ENCODE peak calls at places on chromosomes 4 and X, in five cellular contexts. N is neural progenitor cell; F is IMR-90; I is Peyer's patch; G is CD8-positive, alpha-beta T cell. Y is an unnamed sample.

GRCh38 chr4:120132935-120133334 is 66.3 kb upstream of the MAD2L1 start:
- DNase-seq in N (no peak), F (peak; percentile 37), I (no peak), G (no peak), Y (no peak)

GRCh38 chr4:148618856-148619255 is 176.6 kb upstream of the NR3C2 start:
- DNase-seq in N (no peak), F (peak; percentile 13), I (no peak), G (no peak), Y (no peak)

GRCh38 chr4:1171306-1172227 is 816 bp downstream of the SPON2 start:
- DNase-seq in N (peak; percentile 70), F (no peak), I (peak; percentile 45), G (peak; percentile 75), Y (peak; percentile 31)

GRCh38 chr4:54091637-54092404 is 8.1 kb upstream of the GSX2 start:
- DNase-seq in N (peak; percentile 64), F (peak; percentile 70), I (peak; percentile 64), G (peak; percentile 87), Y (peak; percentile 47)

GRCh38 chr4:169305651-169306050 is 34.9 kb upstream of the SH3RF1 start:
- DNase-seq in N (no peak), F (peak; percentile 10), I (no peak), G (no peak), Y (no peak)

GRCh38 chr4:4574792-4575191 is 32.9 kb upstream of the STX18 start:
- DNase-seq in N (peak; percentile 28), F (peak; percentile 72), I (peak; percentile 18), G (peak; percentile 63), Y (peak; percentile 24)

GRCh38 chrX:63488546-63489373 is 137.6 kb upstream of the SPIN4 start:
- DNase-seq in N (no peak), F (no peak), I (no peak), G (no peak), Y (no peak)

GRCh38 chrX:57156397-57157049 is 19.3 kb upstream of the SPIN2A start:
- DNase-seq in N (peak; percentile 65), F (peak; percentile 40), I (no peak), G (no peak), Y (no peak)

GRCh38 chr4:55409468-55410171 is 13.9 kb downstream of the TMEM165 start:
- DNase-seq in N (peak; percentile 62), F (peak; percentile 13), I (peak; percentile 36), G (no peak), Y (no peak)

GRCh38 chr4:151325320-151326246 is at the start of gene SH3D19:
- DNase-seq in N (peak; percentile 78), F (peak; percentile 19), I (no peak), G (no peak), Y (no peak)

GRCh38 chr4:56424697-56425514 is 10.5 kb downstream of the PPAT start:
- DNase-seq in N (no peak), F (peak; percentile 45), I (peak; percentile 44), G (peak; percentile 28), Y (no peak)

GRCh38 chr4:39362827-39363226 is 3.3 kb downstream of the RFC1 start:
- DNase-seq in N (no peak), F (peak; percentile 88), I (no peak), G (no peak), Y (no peak)

GRCh38 chr4:142777045-142777743 is 68.9 kb downstream of the INPP4B start:
- DNase-seq in N (peak; percentile 27), F (no peak), I (no peak), G (no peak), Y (no peak)

GRCh38 chr4:69066945-69067344 is 29.3 kb upstream of the UGT2B7 start:
- DNase-seq in N (no peak), F (peak; percentile 37), I (no peak), G (no peak), Y (no peak)

DNA sequence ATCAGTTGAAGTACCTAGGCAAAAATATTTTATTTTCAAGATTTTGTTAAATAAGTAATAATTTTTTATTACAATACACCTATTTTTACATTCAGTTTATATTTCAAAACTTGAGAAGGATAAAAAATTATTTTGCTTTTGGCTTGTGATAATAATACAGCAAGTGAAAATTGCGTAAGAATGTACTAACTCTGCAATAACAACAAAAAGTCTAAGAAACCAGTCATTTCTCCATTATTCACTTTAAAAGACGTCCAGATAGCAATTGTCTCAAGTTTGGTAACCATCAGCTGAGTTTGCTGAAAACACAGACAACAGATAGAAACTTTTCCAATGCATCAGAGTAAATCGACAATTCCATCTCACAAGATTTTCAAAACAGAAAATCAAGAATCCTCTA is 12.1 kb downstream of the CXCL8 start:
- DNase-seq in N (no peak), F (no peak), I (no peak), G (no peak), Y (no peak)
- H3K4me1 ChIP-seq in N (no peaks in the 10 kb centered on the region), F (no peaks in the 10 kb centered on the region), I (no peaks in the 10 kb centered on the region), G (no peaks in the 10 kb centered on the region), Y (no peaks in the 10 kb centered on the region)

GRCh38 chrX:14014526-14014925 is 15.2 kb downstream of the GEMIN8 start:
- DNase-seq in N (no peak), F (no peak), I (no peak), G (no peak), Y (no peak)
- H3K27ac ChIP-seq in N (no peak overlapping the region), F (no peak overlapping the region), I (no peak overlapping the region), G (no peak overlapping the region), Y (no peak overlapping the region)

GRCh38 chr4:2172627-2173231 is 69.2 kb downstream of the HAUS3 start:
- DNase-seq in N (no peak), F (no peak), I (no peak), G (peak; percentile 48), Y (no peak)
- H3K4me1 ChIP-seq in N (no peaks in the 10 kb centered on the region), F (no peaks in the 10 kb centered on the region), I (no peaks in the 10 kb centered on the region), G (peaks cover 16% of the 10 kb centered on the region), Y (peaks cover 6% of the 10 kb centered on the region)

DNA sequence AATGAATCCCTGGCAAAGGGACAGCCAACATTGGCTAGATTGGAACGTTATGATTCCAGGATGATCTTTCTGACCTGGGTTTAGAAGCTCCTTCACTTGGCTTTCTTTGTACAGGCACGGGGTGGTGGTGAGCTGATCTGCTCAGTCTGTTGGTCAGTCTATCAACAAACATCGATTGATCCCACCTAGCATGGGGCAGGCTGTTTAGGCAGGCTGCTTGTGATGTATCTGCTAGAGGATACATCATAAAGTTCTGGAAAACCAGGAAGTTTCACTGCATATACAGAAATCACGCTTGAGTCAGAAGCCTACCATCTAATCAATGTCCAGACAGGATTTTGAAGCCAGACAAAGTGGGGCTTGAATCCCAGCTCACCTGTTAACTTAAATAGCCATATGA is 6.9 kb downstream of the FRMD7 start:
- DNase-seq in N (no peak), F (no peak), I (no peak), G (no peak), Y (no peak)
- H3K27ac ChIP-seq in N (no peak overlapping the region), F (no peak overlapping the region), I (no peak overlapping the region), G (no peak overlapping the region), Y (no peak overlapping the region)

DNA sequence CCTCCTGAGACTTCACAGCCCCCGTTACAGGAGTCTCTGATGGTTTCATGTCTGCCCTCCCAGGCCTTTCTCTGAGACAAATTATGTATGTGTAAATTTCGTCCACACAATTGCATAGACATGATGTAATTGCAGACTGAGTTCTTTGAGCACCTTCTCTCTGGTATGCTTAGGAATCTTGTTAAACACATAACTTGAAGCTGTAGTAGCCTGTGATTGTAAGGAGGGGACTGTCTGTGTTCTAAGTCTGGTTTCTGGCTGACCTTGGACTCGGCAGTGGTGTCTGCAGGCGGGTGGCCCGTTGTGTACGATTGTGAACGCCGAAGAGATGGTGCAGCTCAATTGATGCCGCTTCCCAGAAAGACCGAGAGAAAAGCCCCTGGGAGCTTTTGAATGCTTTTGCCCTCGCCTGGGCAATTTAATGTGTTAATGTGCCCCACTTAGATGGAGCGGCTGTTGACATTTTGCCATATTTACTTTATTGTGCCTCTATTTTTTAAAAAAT is 58.5 kb upstream of the TADA2B start:
- DNase-seq in N (no peak), F (no peak), I (peak; percentile 15), G (no peak), Y (no peak)
- H3K4me1 ChIP-seq in N (peaks cover 29% of the 10 kb centered on the region), F (peaks cover 9% of the 10 kb centered on the region), I (no peaks in the 10 kb centered on the region), G (peaks cover 41% of the 10 kb centered on the region), Y (peaks cover 20% of the 10 kb centered on the region)

DNA sequence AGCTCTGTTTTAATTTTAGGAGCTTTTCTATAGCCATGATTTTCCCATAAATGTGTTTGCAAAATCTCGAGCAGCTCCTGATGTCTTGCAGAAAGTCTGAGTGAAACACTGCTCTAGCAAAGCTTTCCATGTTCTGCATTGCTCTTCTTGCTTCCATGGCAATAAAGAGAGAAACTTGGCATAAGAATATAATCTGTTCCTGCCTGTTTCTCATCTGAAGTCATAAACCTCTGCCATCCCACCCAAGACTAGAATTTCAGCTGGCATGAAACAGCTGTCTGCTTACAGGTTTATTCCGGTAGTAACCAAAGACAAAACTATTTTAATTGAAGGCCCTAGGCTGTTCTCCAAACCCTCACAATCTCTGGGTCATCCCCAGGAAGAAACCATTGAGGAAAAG is 254.5 kb downstream of the SPRY1 start:
- DNase-seq in N (no peak), F (no peak), I (no peak), G (no peak), Y (no peak)
- H3K27ac ChIP-seq in N (no peak overlapping the region), F (no peak overlapping the region), I (peak overlapping the region; percentile 38), G (no peak overlapping the region), Y (no peak overlapping the region)

GRCh38 chr4:177228599-177228998 is 81.1 kb upstream of the NEIL3 start:
- DNase-seq in N (peak; percentile 15), F (no peak), I (no peak), G (no peak), Y (no peak)
- H3K4me1 ChIP-seq in N (no peaks in the 10 kb centered on the region), F (peaks cover 7% of the 10 kb centered on the region), I (no peaks in the 10 kb centered on the region), G (no peaks in the 10 kb centered on the region), Y (no peaks in the 10 kb centered on the region)

DNA sequence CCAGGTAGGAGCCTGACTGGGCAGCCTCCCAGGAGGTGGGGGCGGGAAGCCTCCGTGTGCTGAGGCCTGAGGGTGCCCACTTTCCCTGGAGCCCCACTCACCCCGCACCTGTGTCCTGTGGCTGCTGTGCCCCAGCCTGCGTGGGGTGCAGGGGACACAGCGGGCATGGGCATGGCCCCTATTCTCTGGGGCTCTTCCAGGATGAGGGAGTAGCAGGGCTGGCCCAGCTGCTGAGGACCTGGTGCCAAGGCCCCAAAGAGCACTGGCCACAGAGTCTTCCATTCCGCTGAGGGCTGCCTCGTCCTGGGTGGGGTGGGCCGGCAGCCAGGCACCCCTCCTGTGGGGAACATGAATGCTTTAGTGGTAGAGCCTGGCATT is 51.7 kb upstream of the SORCS2 start:
- DNase-seq in N (no peak), F (no peak), I (no peak), G (no peak), Y (no peak)
- H3K27ac ChIP-seq in N (no peak overlapping the region), F (no peak overlapping the region), I (no peak overlapping the region), G (no peak overlapping the region), Y (no peak overlapping the region)

GRCh38 chr4:153257966-153258365 is 53.7 kb downstream of the TRIM2 start:
- DNase-seq in N (peak; percentile 50), F (no peak), I (no peak), G (no peak), Y (no peak)
- H3K4me1 ChIP-seq in N (peaks cover 37% of the 10 kb centered on the region), F (peaks cover 5% of the 10 kb centered on the region), I (no peaks in the 10 kb centered on the region), G (no peaks in the 10 kb centered on the region), Y (peaks cover 7% of the 10 kb centered on the region)

GRCh38 chr4:98565646-98566403 is 92.6 kb downstream of the TSPAN5 start:
- DNase-seq in N (no peak), F (no peak), I (no peak), G (no peak), Y (no peak)
- H3K27ac ChIP-seq in N (peak overlapping the region; percentile 0), F (no peak overlapping the region), I (no peak overlapping the region), G (no peak overlapping the region), Y (no peak overlapping the region)

Y was measured in effector memory CD4-positive, alpha-beta T cell.